ENCODE peak calls at places on chromosomes 11 and 22, in five cellular contexts. Z, V, Q, P and I are unnamed samples.

GRCh38 chr11:61602775-61603569 is 22.1 kb upstream of the SYT7 start:
- DNase-seq in P (no peak), V (peak; percentile 33), Q (no peak), Z (peak; percentile 99), I (no peak)

GRCh38 chr11:120674537-120674936 is 163.0 kb downstream of the GRIK4 start:
- DNase-seq in Z (no peak), Q (no peak), V (no peak), P (no peak), I (no peak)

GRCh38 chr11:84794663-84795443 is 832.3 kb downstream of the DLG2 start:
- DNase-seq in P (no peak), Z (no peak), Q (no peak), V (no peak), I (no peak)

GRCh38 chr11:114075891-114076441 is 16.5 kb downstream of the ZBTB16 start:
- DNase-seq in P (no peak), V (no peak), Z (peak; percentile 92), Q (peak; percentile 54), I (no peak)

GRCh38 chr11:34205326-34206035 is 100.1 kb downstream of the NAT10 start:
- DNase-seq in Q (no peak), P (no peak), Z (no peak), V (no peak), I (no peak)

GRCh38 chr11:32562839-32563599 is 20.6 kb upstream of the EIF3M start:
- DNase-seq in V (no peak), P (no peak), Q (no peak), Z (no peak), I (no peak)

GRCh38 chr11:20672575-20672974 is 3.2 kb downstream of the NELL1 start:
- DNase-seq in Z (peak; percentile 3), V (peak; percentile 29), Q (peak; percentile 36), P (no peak), I (no peak)

GRCh38 chr11:69229521-69229920 is 64.4 kb upstream of the MYEOV start:
- DNase-seq in Z (no peak), P (no peak), Q (no peak), V (no peak), I (no peak)

GRCh38 chr11:132367293-132367692 is 996.9 kb downstream of the NTM start:
- DNase-seq in P (no peak), Z (no peak), Q (no peak), V (no peak), I (no peak)

GRCh38 chr11:93906486-93906885 is 56.1 kb upstream of the VSTM5 start:
- DNase-seq in V (no peak), Q (no peak), P (no peak), Z (peak; percentile 18), I (no peak)

GRCh38 chr11:85977751-85978160 is 91.1 kb downstream of the PICALM start:
- DNase-seq in V (no peak), Z (peak; percentile 31), P (no peak), Q (no peak), I (no peak)

GRCh38 chr22:50529416-50530279 is at the start of gene TYMP:
- DNase-seq in Z (no peak), P (peak; percentile 76), V (no peak), Q (no peak), I (no peak)

GRCh38 chr11:134762248-134763029 is 350.4 kb upstream of the B3GAT1 start:
- DNase-seq in Z (peak; percentile 16), P (no peak), Q (no peak), V (no peak), I (no peak)

GRCh38 chr11:114081641-114082414 is 22.3 kb downstream of the ZBTB16 start:
- DNase-seq in Z (peak; percentile 89), Q (no peak), V (no peak), P (no peak), I (no peak)

GRCh38 chr11:125410091-125410490 is 86.0 kb downstream of the FEZ1 start:
- DNase-seq in V (no peak), Q (no peak), P (no peak), Z (no peak), I (no peak)

GRCh38 chr11:1229471-1230120 is 6.7 kb downstream of the MUC5B start:
- DNase-seq in P (no peak), Q (no peak), Z (no peak), V (no peak), I (no peak)

GRCh38 chr22:43858156-43858895 is 4.0 kb downstream of the SULT4A1 start:
- DNase-seq in V (no peak), Z (no peak), Q (no peak), P (no peak), I (no peak)

GRCh38 chr11:70810131-70810530 is 411.8 kb downstream of the CTTN start:
- DNase-seq in V (no peak), Z (no peak), Q (no peak), P (no peak), I (no peak)

GRCh38 chr11:12863605-12864121 is 145.5 kb upstream of the RASSF10 start:
- DNase-seq in V (no peak), Q (no peak), P (no peak), Z (no peak), I (no peak)

GRCh38 chr11:88404932-88405710 is 67.6 kb upstream of the CTSC start:
- DNase-seq in V (no peak), P (no peak), Q (no peak), Z (no peak), I (no peak)

GRCh38 chr22:50027639-50028537 is 15.3 kb upstream of the IL17REL start:
- DNase-seq in P (peak; percentile 55), V (peak; percentile 61), Q (no peak), Z (no peak), I (no peak)

GRCh38 chr11:117823294-117823940 is 1.1 kb downstream of the FXYD2 start:
- DNase-seq in Z (no peak), P (no peak), Q (no peak), V (peak; percentile 43), I (no peak)

GRCh38 chr11:2844116-2844515 is 41.5 kb downstream of the CDKN1C start:
- DNase-seq in Z (no peak), V (no peak), Q (no peak), P (no peak), I (no peak)

GRCh38 chr11:81255905-81256304 is 1477.8 kb downstream of the FAM181B start:
- DNase-seq in Q (no peak), V (no peak), P (no peak), Z (peak; percentile 5), I (no peak)

GRCh38 chr11:119618208-119618909 is 110.6 kb downstream of the NECTIN1 start:
- DNase-seq in V (no peak), Z (no peak), P (no peak), Q (no peak), I (no peak)

GRCh38 chr11:45801723-45802315 is 3.1 kb upstream of the SLC35C1 start:
- DNase-seq in P (no peak), Q (no peak), Z (peak; percentile 29), V (peak; percentile 77), I (no peak)

GRCh38 chr11:28483072-28483867 is 375.1 kb downstream of the METTL15 start:
- DNase-seq in P (no peak), Z (no peak), V (no peak), Q (no peak), I (no peak)

GRCh38 chr11:71179877-71180276 is 72.5 kb downstream of the SHANK2 start:
- DNase-seq in Q (no peak), V (peak; percentile 8), Z (no peak), P (no peak), I (no peak)

GRCh38 chr11:64858467-64859401 is 14.3 kb upstream of the CDC42BPG start:
- DNase-seq in Q (no peak), P (peak; percentile 60), V (no peak), Z (no peak), I (no peak)

GRCh38 chr11:253886-254270 is 17.1 kb downstream of the PSMD13 start:
- DNase-seq in V (no peak), Z (no peak), Q (no peak), P (no peak), I (no peak)

GRCh38 chr11:109641549-109641948 is 219.6 kb downstream of the C11orf87 start:
- DNase-seq in Z (peak; percentile 33), Q (peak; percentile 82), P (no peak), V (peak; percentile 39), I (no peak)

GRCh38 chr11:27204527-27204926 is 158.5 kb downstream of the CCDC34 start:
- DNase-seq in P (peak; percentile 5), Z (peak; percentile 42), V (peak; percentile 56), Q (no peak), I (no peak)

GRCh38 chr11:121524233-121524631 is 71.5 kb upstream of the SORL1-AS1 start:
- DNase-seq in Z (no peak), V (no peak), Q (peak; percentile 11), P (no peak), I (no peak)

GRCh38 chr11:44529895-44530412 is 35.5 kb upstream of the CD82 start:
- DNase-seq in P (no peak), V (no peak), Z (no peak), Q (no peak), I (no peak)

GRCh38 chr22:23032681-23033080 is 37.6 kb upstream of the GNAZ start:
- DNase-seq in Q (no peak), P (no peak), Z (no peak), V (no peak), I (no peak)